ENCODE peak calls at places on chromosomes 13 and 19, in nine cellular contexts. O, I, K, N, U, X, C, T and J are unnamed samples.

GRCh38 chr13:44422755-44423643 is 49.4 kb downstream of the SERP2 start:
- DNase-seq in I (peak; percentile 71), X (no peak), N (peak; percentile 76), C (no peak), U (no peak), K (no peak), O (no peak), T (no peak), J (peak; percentile 37)

GRCh38 chr19:29988351-29988750 is 46.3 kb downstream of the URI1 start:
- DNase-seq in K (no peak), U (no peak), T (no peak), O (no peak), C (no peak), I (no peak), N (no peak), X (no peak), J (no peak)

GRCh38 chr13:20633802-20634201 is 66.8 kb downstream of the IFT88 start:
- DNase-seq in O (no peak), C (no peak), T (no peak), I (no peak), U (no peak), X (no peak), K (no peak), N (no peak), J (no peak)

GRCh38 chr13:80577951-80578670 is 237.2 kb upstream of the SPRY2 start:
- DNase-seq in N (no peak), O (no peak), C (no peak), X (no peak), U (no peak), I (peak; percentile 37), T (no peak), K (no peak), J (no peak)

GRCh38 chr13:69565334-69565733 is 542.3 kb upstream of the ATXN8OS start:
- DNase-seq in K (no peak), N (no peak), C (no peak), O (no peak), X (peak; percentile 46), U (peak; percentile 20), I (no peak), T (no peak), J (no peak)

GRCh38 chr13:30572859-30573275 is 44.9 kb upstream of the USPL1 start:
- DNase-seq in K (no peak), U (no peak), X (no peak), I (peak; percentile 17), N (no peak), T (no peak), O (no peak), C (no peak), J (no peak)

GRCh38 chr13:37074703-37075102 is 15.2 kb upstream of the SUPT20H start:
- DNase-seq in T (no peak), O (no peak), I (no peak), U (no peak), K (no peak), X (no peak), C (no peak), N (no peak), J (no peak)

GRCh38 chr13:47484564-47484963 is 516.5 kb downstream of the SUCLA2 start:
- DNase-seq in U (no peak), N (no peak), X (no peak), C (no peak), I (no peak), K (no peak), O (no peak), T (no peak), J (no peak)

GRCh38 chr13:74132152-74132767 is 1.9 kb downstream of the KLF12 start:
- DNase-seq in N (no peak), T (no peak), O (no peak), I (peak; percentile 17), X (no peak), U (no peak), K (no peak), C (no peak), J (no peak)

GRCh38 chr19:48738557-48739399 is 1.6 kb downstream of the RASIP1 start:
- DNase-seq in O (peak; percentile 91), U (peak; percentile 99), N (peak; percentile 97), I (peak; percentile 95), C (peak; percentile 93), K (peak; percentile 98), X (peak; percentile 98), T (peak; percentile 94), J (peak; percentile 98)

GRCh38 chr19:4067396-4068057 is 828 bp upstream of the ZBTB7A start:
- DNase-seq in N (peak; percentile 87), K (no peak), U (peak; percentile 54), X (no peak), T (no peak), C (no peak), I (no peak), O (no peak), J (no peak)

GRCh38 chr19:29529646-29530548 is 4.1 kb downstream of the VSTM2B start:
- DNase-seq in T (peak; percentile 54), N (peak; percentile 62), U (no peak), K (no peak), O (no peak), I (no peak), X (no peak), C (no peak), J (no peak)

GRCh38 chr19:6215701-6216235 is 64.0 kb downstream of the MLLT1 start:
- DNase-seq in O (no peak), C (peak; percentile 31), T (no peak), I (no peak), U (no peak), N (peak; percentile 76), X (no peak), K (no peak), J (no peak)

GRCh38 chr13:113746143-113746525 is 12.9 kb upstream of the TMEM255B start:
- DNase-seq in C (no peak), U (peak; percentile 44), N (no peak), I (no peak), X (no peak), T (no peak), O (no peak), K (no peak), J (no peak)

DNA sequence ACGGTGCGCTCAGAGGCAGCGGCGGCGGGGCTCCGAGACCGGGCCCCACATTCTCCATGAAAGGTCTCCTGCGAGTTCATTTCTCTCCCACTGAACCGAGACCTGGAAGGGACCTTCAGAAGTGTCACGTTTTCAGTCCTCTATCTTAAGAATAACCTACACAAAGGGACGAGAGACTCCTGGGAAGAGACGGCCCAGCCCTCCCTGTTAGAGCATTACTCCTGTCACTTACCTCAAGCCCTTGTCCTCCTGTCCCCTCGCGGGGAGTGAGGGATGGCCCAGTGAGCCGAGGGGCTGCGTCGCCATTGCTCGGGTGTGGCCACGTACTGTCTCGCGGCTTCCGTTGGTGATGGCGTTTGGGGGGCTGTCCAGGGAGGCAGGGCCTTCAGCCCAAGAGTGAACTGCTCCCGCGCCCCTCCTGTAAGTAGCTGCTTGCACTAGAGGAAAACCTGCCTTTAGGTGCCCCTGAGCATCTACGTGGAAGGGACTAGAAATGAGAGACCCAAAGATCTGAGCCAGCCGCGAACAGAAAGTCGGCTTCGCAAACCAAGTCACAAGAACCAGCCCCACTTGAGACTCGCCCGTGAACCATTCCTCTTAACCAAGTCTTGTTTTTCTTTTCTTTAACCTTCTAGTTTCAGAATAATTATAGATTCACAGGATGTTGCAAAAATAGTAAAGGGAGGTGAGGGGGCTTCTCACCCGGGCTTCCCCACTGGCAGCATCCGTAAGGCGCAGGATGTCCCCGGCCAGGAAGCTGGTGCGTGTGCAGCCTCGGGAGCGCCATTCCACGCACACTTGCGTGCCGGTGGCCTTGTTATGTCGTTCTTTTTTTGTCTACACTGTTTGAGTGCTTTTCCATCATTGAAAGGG is 21.1 kb upstream of the NDUFS7 start:
- DNase-seq in O (no peak), I (no peak), X (no peak), U (no peak), T (no peak), K (no peak), N (no peak), C (no peak), J (no peak)
- H3K4me1 ChIP-seq in O (peaks cover 24% of the 10 kb centered on the region), I (peaks cover 19% of the 10 kb centered on the region), X (peaks cover 16% of the 10 kb centered on the region), U (no peaks in the 10 kb centered on the region), T (peaks cover 6% of the 10 kb centered on the region), K (peaks cover 14% of the 10 kb centered on the region), N (no peaks in the 10 kb centered on the region), C (peaks cover 13% of the 10 kb centered on the region), J (no peaks in the 10 kb centered on the region)

DNA sequence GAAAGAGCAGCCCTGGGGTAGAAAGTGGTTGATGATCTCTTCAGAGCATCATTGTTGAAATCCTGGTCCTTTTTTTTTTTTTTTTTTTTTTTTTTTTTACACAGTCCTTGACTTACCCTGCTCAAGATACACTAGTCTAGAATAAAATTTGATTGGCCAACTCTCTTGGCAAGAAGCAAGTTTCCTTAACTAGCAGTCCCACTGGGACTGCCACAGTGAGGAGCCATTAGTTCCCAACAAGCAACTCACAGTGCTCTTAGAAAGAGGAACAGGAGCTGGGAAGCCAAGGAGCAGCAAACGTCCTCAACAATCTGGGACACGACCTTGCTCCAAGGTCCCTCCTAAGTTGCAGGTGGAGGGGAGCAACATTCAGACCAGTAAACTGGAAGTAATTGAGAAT is 47.9 kb upstream of the INTS6 start:
- DNase-seq in T (no peak), O (no peak), U (no peak), I (no peak), K (no peak), X (no peak), N (no peak), C (no peak), J (no peak)
- H3K4me3 ChIP-seq in T (no peak overlapping the region), O (no peak overlapping the region), U (no peak overlapping the region), I (no peak overlapping the region), K (no peak overlapping the region), X (no peak overlapping the region), N (no peak overlapping the region), C (no peak overlapping the region), J (no peak overlapping the region)

GRCh38 chr13:87169337-87169736 is 501.8 kb upstream of the SLITRK5 start:
- DNase-seq in C (no peak), N (no peak), T (no peak), K (no peak), X (no peak), I (no peak), O (no peak), U (no peak), J (no peak)
- H3K4me1 ChIP-seq in C (no peaks in the 10 kb centered on the region), N (no peaks in the 10 kb centered on the region), T (no peaks in the 10 kb centered on the region), K (no peaks in the 10 kb centered on the region), X (peaks cover 14% of the 10 kb centered on the region), I (no peaks in the 10 kb centered on the region), O (no peaks in the 10 kb centered on the region), U (no peaks in the 10 kb centered on the region), J (no peaks in the 10 kb centered on the region)

GRCh38 chr13:101452519-101453485 is at the start of gene ITGBL1:
- DNase-seq in T (no peak), X (no peak), K (no peak), O (peak; percentile 76), I (no peak), N (peak; percentile 80), U (no peak), C (no peak), J (no peak)

GRCh38 chr13:101455863-101456262 is 3.4 kb downstream of the ITGBL1 start:
- DNase-seq in N (no peak), U (no peak), O (no peak), K (no peak), T (no peak), C (no peak), X (no peak), I (no peak), J (no peak)

GRCh38 chr13:101453784-101454201 is 1.3 kb downstream of the ITGBL1 start:
- DNase-seq in T (no peak), U (no peak), X (no peak), N (peak; percentile 78), I (no peak), K (peak; percentile 47), O (peak; percentile 71), C (no peak), J (no peak)

GRCh38 chr13:101454767-101455166 is 2.3 kb downstream of the ITGBL1 start:
- DNase-seq in I (no peak), U (no peak), T (no peak), C (no peak), N (no peak), O (no peak), K (no peak), X (no peak), J (no peak)

GRCh38 chr13:101457176-101457575 is 4.7 kb downstream of the ITGBL1 start:
- DNase-seq in T (no peak), I (no peak), U (no peak), X (no peak), C (no peak), K (no peak), O (no peak), N (no peak), J (no peak)
- H3K4me3 ChIP-seq in T (no peak overlapping the region), I (no peak overlapping the region), U (no peak overlapping the region), X (no peak overlapping the region), C (no peak overlapping the region), K (no peak overlapping the region), O (no peak overlapping the region), N (no peak overlapping the region), J (no peak overlapping the region)